ENCODE peak calls at places on chromosome 17, in four cellular contexts. O, P, T and Z are unnamed samples.

GRCh38 chr17:13542612-13543011 is 59.1 kb downstream of the HS3ST3A1 start:
- DNase-seq in T (no peak), P (no peak), O (no peak), Z (no peak)

GRCh38 chr17:20273741-20274500 is 193.4 kb downstream of the LGALS9B start:
- DNase-seq in T (no peak), P (no peak), O (no peak), Z (no peak)

GRCh38 chr17:74750327-74751069 is 2.1 kb downstream of the NHERF1 start:
- DNase-seq in P (no peak), T (no peak), O (no peak), Z (no peak)

GRCh38 chr17:82822281-82822680 is 17.5 kb downstream of the ZNF750 start:
- DNase-seq in P (no peak), T (no peak), O (no peak), Z (no peak)

GRCh38 chr17:17381438-17382059 is 78.4 kb downstream of the NT5M start:
- DNase-seq in T (no peak), P (no peak), O (no peak), Z (no peak)

GRCh38 chr17:8362651-8363332 is 13.7 kb downstream of the KRABD2 start:
- DNase-seq in O (no peak), P (no peak), T (no peak), Z (no peak)

GRCh38 chr17:35161281-35161761 is 13.7 kb downstream of the UNC45B start:
- DNase-seq in O (no peak), P (no peak), T (no peak), Z (no peak)

GRCh38 chr17:280901-281300 is 71.7 kb downstream of the RPH3AL start:
- DNase-seq in O (no peak), P (no peak), T (no peak), Z (no peak)

GRCh38 chr17:72766761-72767356 is 325.6 kb downstream of the SLC39A11 start:
- DNase-seq in O (no peak), P (no peak), T (no peak), Z (no peak)

GRCh38 chr17:78355045-78355641 is 4.7 kb downstream of the SOCS3 start:
- DNase-seq in O (peak; percentile 60), T (no peak), P (no peak), Z (no peak)

GRCh38 chr17:12257176-12257575 is 236.5 kb downstream of the MAP2K4 start:
- DNase-seq in O (no peak), P (no peak), T (no peak), Z (no peak)

GRCh38 chr17:16352838-16353701 is at the start of gene CENPV:
- DNase-seq in O (peak; percentile 76), P (no peak), T (peak; percentile 72), Z (no peak)

GRCh38 chr17:10631701-10632100 is 25.4 kb downstream of the MYH3 start:
- DNase-seq in T (no peak), O (no peak), P (no peak), Z (no peak)

GRCh38 chr17:42117397-42118125 is 3.6 kb downstream of the KAT2A start:
- DNase-seq in O (no peak), T (no peak), P (no peak), Z (no peak)

GRCh38 chr17:3557768-3558583 is at the start of gene TRPV3:
- DNase-seq in T (no peak), O (peak; percentile 68), P (no peak), Z (no peak)

GRCh38 chr17:50928662-50929061 is 62.5 kb upstream of the TOB1 start:
- DNase-seq in O (no peak), P (no peak), T (no peak), Z (no peak)

GRCh38 chr17:6573982-6574688 is 17.8 kb upstream of the PITPNM3 start:
- DNase-seq in O (no peak), T (no peak), P (no peak), Z (no peak)

GRCh38 chr17:50923611-50924010 is 57.5 kb upstream of the TOB1 start:
- DNase-seq in P (no peak), O (no peak), T (no peak), Z (no peak)

GRCh38 chr17:63550816-63551639 is 751 bp downstream of the DCAF7 start:
- DNase-seq in T (peak; percentile 38), P (no peak), O (peak; percentile 34), Z (no peak)

GRCh38 chr17:77501101-77501566 is 360.4 kb downstream of the SEC14L1 start:
- DNase-seq in T (peak; percentile 57), O (peak; percentile 41), P (no peak), Z (no peak)

DNA sequence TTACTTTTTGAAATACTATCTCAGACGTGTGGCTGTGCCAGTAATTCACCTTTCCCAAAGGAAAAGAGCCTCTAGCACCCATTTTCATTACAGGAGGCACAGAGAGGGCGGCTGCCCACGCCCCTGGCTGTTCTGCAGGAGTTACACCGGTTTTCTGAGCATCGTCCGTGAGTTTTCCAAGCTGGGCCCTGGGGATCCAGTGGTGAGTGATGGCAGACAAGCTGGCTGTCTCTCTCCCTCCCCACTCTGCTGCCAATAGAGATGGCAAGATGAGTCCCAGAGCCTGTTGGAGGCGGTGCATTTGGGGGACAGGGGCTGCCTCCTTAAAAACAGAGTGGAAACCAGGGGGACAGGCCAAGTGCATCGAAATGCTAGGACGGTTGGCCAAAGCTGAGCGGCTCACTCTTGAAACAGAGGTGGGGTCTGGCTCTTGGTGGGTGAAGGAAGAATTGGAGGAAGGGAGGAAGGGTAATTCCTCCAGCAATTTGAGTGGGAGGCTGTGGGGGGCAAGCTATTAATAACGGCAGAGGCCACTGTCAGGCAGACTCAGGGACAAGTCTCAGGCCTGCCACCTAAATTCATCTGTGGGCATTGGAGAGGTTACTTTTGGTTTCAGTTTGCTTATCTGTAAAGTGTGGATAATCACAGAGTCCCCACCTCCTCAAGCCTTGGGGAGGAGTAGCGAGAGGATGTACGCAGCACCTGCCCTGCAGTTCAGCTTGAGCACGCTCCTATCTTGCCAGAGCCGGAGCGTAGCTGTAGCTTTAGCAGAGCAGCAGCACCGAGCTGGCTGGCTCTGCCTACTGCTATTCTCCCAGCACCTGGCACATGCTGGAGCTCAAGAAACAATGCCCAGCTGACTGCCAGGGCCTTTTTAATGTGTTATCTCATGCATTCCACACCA is 7.5 kb upstream of the NOS2 start:
- DNase-seq in O (peak; percentile 93), P (no peak), T (no peak), Z (no peak)
- H3K4me3 ChIP-seq in O (peak overlapping the region; percentile 46), P (no peak overlapping the region), T (no peak overlapping the region), Z (peak overlapping the region; percentile 8)

DNA sequence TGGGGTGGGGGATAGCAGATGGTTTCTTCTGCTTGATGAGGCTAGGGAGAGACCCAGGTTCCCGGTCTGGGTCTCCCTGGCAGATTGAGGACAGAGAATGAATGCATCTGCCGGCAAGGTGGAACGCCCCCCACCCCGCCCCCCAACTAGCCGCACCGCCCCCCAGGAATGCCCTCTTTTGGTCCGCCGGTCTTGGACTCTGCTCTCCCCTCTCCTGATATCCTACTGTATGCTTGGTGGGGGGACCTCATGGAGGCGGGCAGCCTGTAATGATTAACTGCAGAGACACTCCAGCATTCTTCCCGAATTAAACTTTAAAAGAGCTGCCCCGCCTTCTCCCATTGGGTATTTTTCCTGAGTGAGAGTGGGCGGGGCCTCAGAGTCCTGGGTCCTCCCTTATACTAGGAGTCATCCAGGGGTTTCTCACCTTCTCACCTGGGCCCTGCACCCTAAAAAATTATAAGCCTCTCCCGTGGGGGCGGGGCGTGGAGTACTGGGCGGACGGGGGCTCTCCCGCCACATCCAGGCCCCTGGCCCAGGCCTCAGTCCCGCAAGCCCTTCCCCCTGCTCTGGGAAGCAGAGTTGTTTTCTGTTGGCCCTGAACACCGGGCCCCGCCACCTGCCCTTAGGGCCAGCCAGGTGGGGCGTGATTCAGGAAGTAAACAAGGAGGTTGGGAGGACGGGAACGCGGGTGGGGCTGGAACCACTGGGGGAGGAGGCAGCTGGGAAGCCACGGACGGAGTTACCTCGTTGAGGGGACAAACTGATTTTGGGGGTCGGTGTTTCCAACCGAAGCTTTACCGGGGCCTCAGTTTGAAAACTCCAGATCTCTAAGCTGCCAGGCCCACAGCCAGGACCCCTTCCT is 1.5 kb downstream of the GRB7 start:
- DNase-seq in P (no peak), O (no peak), T (peak; percentile 80), Z (peak; percentile 29)
- H3K4me3 ChIP-seq in P (peak overlapping the region; percentile 21), O (no peak overlapping the region), T (peak overlapping the region; percentile 63), Z (peak overlapping the region; percentile 71)

GRCh38 chr17:48735057-48735341 is 6.4 kb upstream of the HOXB13 start:
- DNase-seq in P (no peak), T (no peak), O (no peak), Z (no peak)

GRCh38 chr17:48734328-48735056 is 5.9 kb upstream of the HOXB13 start:
- DNase-seq in T (no peak), O (no peak), P (no peak), Z (no peak)

GRCh38 chr17:48738803-48739526 is 10.4 kb upstream of the HOXB13 start:
- DNase-seq in P (no peak), O (no peak), T (no peak), Z (no peak)

GRCh38 chr17:48738424-48738802 is 9.9 kb upstream of the HOXB13 start:
- DNase-seq in P (no peak), O (no peak), T (no peak), Z (no peak)

GRCh38 chr17:48737330-48738043 is 8.9 kb upstream of the HOXB13 start:
- DNase-seq in O (no peak), T (no peak), P (no peak), Z (no peak)
- H3K4me3 ChIP-seq in O (no peak overlapping the region), T (no peak overlapping the region), P (no peak overlapping the region), Z (no peak overlapping the region)

GRCh38 chr17:45894022-45894784 is at the start of gene MAPT:
- DNase-seq in T (peak; percentile 97), P (peak; percentile 55), O (peak; percentile 86), Z (peak; percentile 35)
- H3K4me3 ChIP-seq in T (peak within 1 kb of the TSS; percentile 69), P (peak within 1 kb of the TSS; percentile 62), O (peak within 1 kb of the TSS; percentile 58), Z (peak within 1 kb of the TSS; percentile 65)

GRCh38 chr17:31495049-31495885 is 103.8 kb downstream of the RAB11FIP4 start:
- DNase-seq in O (no peak), P (no peak), T (no peak), Z (no peak)

GRCh38 chr17:31496601-31497000 is 105.1 kb downstream of the RAB11FIP4 start:
- DNase-seq in P (no peak), T (no peak), O (no peak), Z (no peak)

GRCh38 chr17:31494259-31495048 is 103.0 kb downstream of the RAB11FIP4 start:
- DNase-seq in O (peak; percentile 87), T (no peak), P (no peak), Z (no peak)

GRCh38 chr17:31497431-31497830 is 106.0 kb downstream of the RAB11FIP4 start:
- DNase-seq in O (no peak), P (no peak), T (no peak), Z (no peak)

GRCh38 chr17:31496097-31496496 is 104.6 kb downstream of the RAB11FIP4 start:
- DNase-seq in P (no peak), T (no peak), O (no peak), Z (no peak)
- H3K4me3 ChIP-seq in P (no peak overlapping the region), T (no peak overlapping the region), O (no peak overlapping the region), Z (no peak overlapping the region)